ENCODE peak calls at places on chromosomes 4 and X, in six cellular contexts. K is upper lobe of left lung; W is upper lobe of right lung; X is fibroblast of lung; H is ovary; R is CD8-positive, alpha-beta T cell. D is an unnamed sample.
A peak's percentile ranks its signal among the peaks of the same experiment; 100 is the strongest.

GRCh38 chrX:108020631-108021030 is 24.2 kb upstream of the VSIG1 start:
- DNase-seq in H (no peak), R (no peak), X (peak; percentile 29), K (no peak), W (no peak), D (no peak)

GRCh38 chrX:123422875-123423274 is 238.8 kb downstream of the GRIA3 start:
- DNase-seq in X (peak; percentile 44), K (no peak), H (peak; percentile 13), R (no peak), W (no peak), D (no peak)

GRCh38 chr4:119080721-119081541 is 54.7 kb upstream of the MYOZ2 start:
- DNase-seq in K (no peak), H (no peak), X (no peak), R (no peak), W (no peak), D (no peak)

GRCh38 chrX:10404435-10404834 is 215.9 kb downstream of the MID1 start:
- DNase-seq in R (no peak), W (no peak), X (peak; percentile 59), K (no peak), H (no peak), D (no peak)

GRCh38 chr4:41331224-41331623 is 74.5 kb downstream of the UCHL1 start:
- DNase-seq in X (peak; percentile 53), R (no peak), W (no peak), H (no peak), K (no peak), D (no peak)

GRCh38 chr4:180668732-180669131 is 1574.5 kb upstream of the TENM3 start:
- DNase-seq in K (no peak), H (no peak), R (no peak), X (no peak), W (no peak), D (no peak)

GRCh38 chr4:151681085-151681484 is 79.7 kb downstream of the GATB start:
- DNase-seq in W (no peak), K (no peak), R (no peak), H (no peak), X (no peak), D (no peak)

GRCh38 chr4:136526517-136526916 is 1005.8 kb downstream of the PCDH18 start:
- DNase-seq in W (no peak), R (no peak), X (peak; percentile 12), H (no peak), K (no peak), D (no peak)

GRCh38 chr4:86387013-86387412 is 27.2 kb upstream of the MAPK10 start:
- DNase-seq in H (no peak), K (no peak), W (no peak), R (no peak), X (no peak), D (no peak)

GRCh38 chr4:166277406-166277805 is 404.4 kb downstream of the TLL1 start:
- DNase-seq in K (no peak), H (no peak), R (no peak), W (no peak), X (no peak), D (no peak)

GRCh38 chr4:147799986-147800555 is 68.2 kb downstream of the ARHGAP10 start:
- DNase-seq in X (no peak), W (no peak), H (no peak), R (peak; percentile 77), K (no peak), D (peak; percentile 67)

GRCh38 chr4:141134586-141134985 is 1.3 kb upstream of the RNF150 start:
- DNase-seq in X (no peak), R (no peak), K (no peak), H (no peak), W (no peak), D (no peak)

GRCh38 chrX:140733766-140734342 is 24.3 kb downstream of the LINC00632 start:
- DNase-seq in W (no peak), X (peak; percentile 70), R (no peak), H (no peak), K (no peak), D (no peak)

GRCh38 chrX:19121466-19121865 is 802 bp downstream of the ADGRG2 start:
- DNase-seq in R (no peak), W (no peak), X (no peak), K (no peak), H (no peak), D (no peak)

GRCh38 chr4:42641696-42642095 is 15.2 kb downstream of the ATP8A1 start:
- DNase-seq in W (no peak), H (no peak), K (no peak), X (no peak), R (no peak), D (no peak)

GRCh38 chr4:83753260-83753659 is 217.4 kb downstream of the GPAT3 start:
- DNase-seq in X (no peak), K (no peak), W (no peak), H (no peak), R (no peak), D (no peak)

GRCh38 chrX:43500240-43500639 is 155.9 kb upstream of the MAOA start:
- DNase-seq in X (no peak), R (no peak), H (no peak), W (no peak), K (no peak), D (no peak)

GRCh38 chr4:56181140-56181950 is 205.9 kb downstream of the AASDH start:
- DNase-seq in R (no peak), W (no peak), X (no peak), K (no peak), H (no peak), D (no peak)

GRCh38 chr4:186144596-186145569 is 40.4 kb downstream of the FAM149A start:
- DNase-seq in R (no peak), W (peak; percentile 78), H (peak; percentile 77), X (peak; percentile 51), K (peak; percentile 93), D (no peak)

GRCh38 chr4:66639361-66639760 is 905.9 kb downstream of the CENPC start:
- DNase-seq in R (no peak), H (no peak), W (no peak), K (no peak), X (no peak), D (no peak)

GRCh38 chr4:177367336-177367735 is 57.7 kb downstream of the NEIL3 start:
- DNase-seq in K (no peak), W (no peak), X (no peak), R (no peak), H (no peak), D (no peak)

GRCh38 chr4:37555324-37555723 is 130.9 kb downstream of the RELL1 start:
- DNase-seq in X (no peak), R (no peak), H (no peak), W (no peak), K (no peak), D (no peak)

GRCh38 chr4:13627185-13627605 is 330 bp downstream of the BOD1L1 start:
- DNase-seq in X (peak; percentile 11), W (peak; percentile 69), K (no peak), R (peak; percentile 43), H (no peak), D (no peak)

GRCh38 chr4:184807797-184808718 is 17.7 kb downstream of the ACSL1 start:
- DNase-seq in K (no peak), H (no peak), X (peak; percentile 86), R (no peak), W (no peak), D (no peak)

GRCh38 chrX:110125435-110125834 is 122.5 kb downstream of the TMEM164 start:
- DNase-seq in K (no peak), H (no peak), X (peak; percentile 24), R (no peak), W (no peak), D (no peak)

DNA sequence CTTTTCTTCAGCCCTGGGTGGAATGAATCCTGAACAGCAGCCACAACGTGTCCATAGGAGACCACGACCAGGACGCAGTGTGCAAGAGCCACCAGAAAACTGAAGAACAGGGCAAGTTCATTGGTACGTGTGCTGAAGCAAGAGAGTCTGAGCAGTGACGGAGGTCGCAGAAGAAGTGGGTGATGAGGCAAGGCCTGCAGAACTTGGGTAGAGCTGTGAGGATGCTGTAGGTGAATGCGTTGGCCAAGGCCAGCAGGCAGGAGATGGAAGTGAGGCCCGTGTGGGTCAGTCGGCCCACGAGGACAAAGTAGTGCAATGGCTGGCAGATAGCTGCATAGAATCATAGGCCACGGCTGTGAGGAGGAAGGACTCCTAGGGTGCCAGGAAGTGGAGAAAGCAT is 5.6 kb upstream of the CTAG2 start:
- DNase-seq in R (no peak), H (no peak), W (no peak), X (no peak), K (no peak), D (no peak)
- H3K9me3 ChIP-seq in R (no peaks in the 10 kb centered on the region), H (no peaks in the 10 kb centered on the region), W (no peaks in the 10 kb centered on the region), X (no peaks in the 10 kb centered on the region), K (no peaks in the 10 kb centered on the region), D (no peaks in the 10 kb centered on the region)

DNA sequence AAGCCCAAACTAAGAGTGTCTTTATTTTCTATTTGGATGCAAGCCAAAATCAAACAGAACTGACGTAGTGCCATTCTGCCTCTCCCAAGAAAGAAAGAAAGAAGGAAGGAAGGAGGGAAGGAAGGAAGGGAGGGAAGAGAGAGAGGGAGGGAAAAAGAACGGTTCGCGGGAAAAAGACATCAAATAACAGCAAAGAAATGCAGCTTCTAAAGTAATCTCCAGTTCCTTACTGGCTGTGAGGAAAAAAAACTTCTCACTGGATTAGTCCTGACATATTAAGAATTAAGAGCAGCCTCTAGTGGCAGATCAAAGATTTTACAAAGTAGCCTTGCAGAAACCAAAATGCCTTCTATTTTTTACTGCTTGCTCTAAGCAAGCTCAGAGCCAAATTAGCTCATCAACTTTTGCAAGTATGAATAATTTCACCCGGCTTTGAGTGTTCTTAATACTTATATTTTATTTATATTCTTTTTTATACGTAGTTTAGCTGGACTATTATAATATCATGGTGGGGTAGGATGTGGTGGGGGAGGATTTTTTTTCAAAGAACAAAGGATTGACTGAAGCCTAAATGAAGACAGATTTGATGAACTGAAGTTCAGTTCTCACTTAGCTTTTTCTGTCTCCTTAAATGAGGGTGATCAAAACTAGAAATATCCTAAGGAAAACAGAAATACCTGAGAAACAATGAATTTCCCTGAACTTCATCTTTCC is 36.6 kb downstream of the PITX2 start:
- DNase-seq in H (no peak), R (no peak), W (no peak), K (no peak), X (peak; percentile 78), D (no peak)
- H3K9me3 ChIP-seq in H (no peaks in the 10 kb centered on the region), R (no peaks in the 10 kb centered on the region), W (no peaks in the 10 kb centered on the region), K (no peaks in the 10 kb centered on the region), X (no peaks in the 10 kb centered on the region), D (no peaks in the 10 kb centered on the region)

GRCh38 chrX:40313269-40313668 is 215.5 kb upstream of the BCOR start:
- DNase-seq in R (no peak), X (no peak), K (no peak), W (no peak), H (no peak), D (no peak)
- H3K9me3 ChIP-seq in R (no peaks in the 10 kb centered on the region), X (no peaks in the 10 kb centered on the region), K (no peaks in the 10 kb centered on the region), W (no peaks in the 10 kb centered on the region), H (no peaks in the 10 kb centered on the region), D (no peaks in the 10 kb centered on the region)

DNA sequence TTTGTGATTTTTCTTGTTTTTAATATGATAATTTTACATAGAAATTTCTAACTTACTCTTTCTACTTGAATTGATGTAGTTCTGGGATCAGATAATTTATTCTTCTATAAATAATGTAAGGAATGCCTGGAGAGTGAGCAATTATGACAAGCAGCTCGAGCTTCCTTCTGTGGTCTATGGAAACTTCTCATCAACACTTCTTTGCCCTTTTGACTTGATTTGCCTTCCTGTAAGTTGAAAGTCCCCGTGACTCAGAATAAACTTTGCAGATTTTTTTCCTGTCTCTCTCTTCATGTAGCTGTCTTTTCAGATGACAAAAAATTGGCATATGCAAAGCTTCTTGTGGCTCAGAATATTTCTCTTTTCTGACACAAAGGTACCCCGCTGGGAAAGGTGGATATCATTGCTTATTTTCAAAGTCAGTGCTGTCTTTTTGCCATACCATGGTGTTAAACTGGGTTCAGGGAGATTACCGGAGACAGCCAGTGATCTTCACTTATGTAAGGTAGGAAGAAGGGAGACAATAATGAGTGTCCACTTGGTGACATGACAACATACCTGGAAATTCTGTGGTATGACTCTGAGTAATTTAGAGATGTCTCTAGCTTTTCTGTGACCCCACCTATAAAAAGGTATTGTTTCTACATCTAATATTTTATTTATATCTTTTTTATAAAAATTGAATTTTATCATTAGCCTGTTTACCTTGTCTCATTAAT is 278.6 kb upstream of the GNPDA2 start:
- DNase-seq in X (no peak), K (no peak), R (no peak), H (no peak), W (no peak), D (no peak)
- H3K9me3 ChIP-seq in X (no peaks in the 10 kb centered on the region), K (no peaks in the 10 kb centered on the region), R (no peaks in the 10 kb centered on the region), H (no peaks in the 10 kb centered on the region), W (no peaks in the 10 kb centered on the region), D (no peaks in the 10 kb centered on the region)

D was measured in T-helper 17 cell.